ENCODE peak calls at places on chromosomes 11 and 22, in eight cellular contexts. U is H7; Z is CD4-positive, alpha-beta memory T cell; T is coronary artery; W is activated naive CD4-positive, alpha-beta T cell treated with anti-CD3 and anti-CD28 coated beads, Interleukin-2, amount 50 U/mL, for 72 hours; L is NCI-H1436; X is EL; G is CD8-positive, alpha-beta T cell. P is an unnamed sample.

GRCh38 chr11:33869511-33870422 is 22.1 kb downstream of the LMO2 start:
- DNase-seq in T (no peak), W (no peak), L (peak), G (no peak), U (peak), X (peak), Z (no peak), P (peak)

GRCh38 chr11:17992916-17993315 is 19.9 kb downstream of the SERGEF start:
- DNase-seq in Z (no peak), L (no peak), U (no peak), G (no peak), X (no peak), T (no peak), W (no peak), P (no peak)

GRCh38 chr11:11313902-11314692 is 39.0 kb downstream of the CSNK2A3 start:
- DNase-seq in Z (no peak), U (no peak), T (no peak), X (no peak), L (no peak), W (no peak), G (no peak), P (no peak)

GRCh38 chr11:43747130-43747802 is 66.7 kb downstream of the HSD17B12 start:
- DNase-seq in T (no peak), W (no peak), L (no peak), U (no peak), G (no peak), Z (no peak), X (no peak), P (no peak)

GRCh38 chr11:115930886-115931537 is 426.8 kb upstream of the CADM1 start:
- DNase-seq in X (no peak), L (no peak), G (no peak), U (no peak), Z (no peak), W (no peak), T (no peak), P (no peak)

GRCh38 chr11:134560566-134561347 is 148.7 kb upstream of the B3GAT1 start:
- DNase-seq in U (peak), T (peak), W (peak), L (no peak), G (no peak), X (no peak), Z (no peak), P (no peak)

GRCh38 chr22:42820075-42820763 is 36.9 kb downstream of the ARFGAP3 start:
- DNase-seq in W (no peak), Z (peak), G (no peak), T (no peak), U (peak), X (peak), L (no peak), P (peak)

GRCh38 chr22:23553438-23553837 is 26.7 kb downstream of the IGLL1 start:
- DNase-seq in Z (no peak), W (peak), T (no peak), X (no peak), U (no peak), L (no peak), G (no peak), P (no peak)

GRCh38 chr22:39520874-39521857 is 804 bp downstream of the ATF4 start:
- DNase-seq in U (peak), T (peak), Z (peak), L (peak), W (peak), X (peak), G (peak), P (peak)

GRCh38 chr11:1298695-1299492 is 10.5 kb downstream of the TOLLIP start:
- DNase-seq in X (peak), W (peak), G (no peak), Z (no peak), L (no peak), U (peak), T (peak), P (peak)

GRCh38 chr22:46738961-46739870 is 1.2 kb upstream of the CERK start:
- DNase-seq in L (no peak), X (peak), W (peak), U (peak), G (peak), Z (peak), T (no peak), P (peak)

GRCh38 chr11:10605941-10606381 is 37.5 kb upstream of the LYVE1 start:
- DNase-seq in X (peak), G (no peak), T (no peak), U (peak), L (no peak), W (no peak), Z (no peak), P (peak)

GRCh38 chr11:106397787-106398355 is 320.4 kb downstream of the AASDHPPT start:
- DNase-seq in T (no peak), W (no peak), X (peak), Z (no peak), L (no peak), G (no peak), U (no peak), P (no peak)

GRCh38 chr11:128831781-128832497 is 35.2 kb downstream of the KCNJ1 start:
- DNase-seq in Z (no peak), X (no peak), L (no peak), W (no peak), T (no peak), U (no peak), G (no peak), P (no peak)

GRCh38 chr11:124633355-124633754 is 10.7 kb downstream of the TBRG1 start:
- DNase-seq in X (no peak), W (no peak), Z (no peak), T (no peak), G (no peak), L (no peak), U (no peak), P (no peak)

GRCh38 chr11:75966546-75967287 is 151.7 kb downstream of the UVRAG start:
- DNase-seq in G (no peak), U (no peak), X (peak), T (no peak), Z (no peak), L (no peak), W (no peak), P (peak)

GRCh38 chr11:129323896-129324522 is 51.6 kb upstream of the BARX2 start:
- DNase-seq in T (no peak), X (no peak), G (no peak), L (no peak), U (no peak), W (no peak), Z (no peak), P (peak)

GRCh38 chr11:116276051-116277044 is 496.4 kb downstream of the BUD13 start:
- DNase-seq in L (no peak), T (no peak), G (peak), U (peak), X (peak), W (peak), Z (peak), P (no peak)

GRCh38 chr22:25100402-25100801 is 99.3 kb upstream of the CRYBB3 start:
- DNase-seq in L (no peak), U (no peak), X (no peak), W (no peak), G (no peak), Z (no peak), T (no peak), P (no peak)

GRCh38 chr11:1738380-1738779 is 12.0 kb downstream of the IFITM10 start:
- DNase-seq in L (no peak), Z (no peak), X (no peak), T (no peak), G (no peak), U (no peak), W (peak), P (no peak)

P was measured in AG08395.